ENCODE peak calls at places on chromosomes 3 and 15, in eight cellular contexts. One of them, this sample, is unnamed.

GRCh38 chr15:45093622-45094357 is 20.2 kb downstream of the DUOX2 start:
- DNase-seq in KBM-7: no peak
- DNase-seq in SK-MEL-5: no peak
- DNase-seq in neural crest cell: no peak
- DNase-seq in activated CD8-positive, alpha-beta memory T cell treated with anti-CD3 and anti-CD28 coated beads for 24 hours: peak; percentile 38
- DNase-seq in GM13977: no peak
- DNase-seq in activated T-helper 1 cell treated with anti-CD3 and anti-CD28 coated beads, Interleukin-12 subunit alpha, Interleukin-12 subunit beta, Interleukin-2, Interleukin-4 antibody, amounts not matched to agents 30 ng/mL and 10 ng/mL and 1 ng/mL, durations not matched to agents 14 hours and 24 hours and 36 hours: no peak
- DNase-seq in endodermal cell: no peak
- DNase-seq in this sample: no peak

GRCh38 chr3:197889204-197889930 is 60.6 kb upstream of the RPL35A start:
- DNase-seq in GM13977: no peak
- DNase-seq in endodermal cell: peak; percentile 62
- DNase-seq in neural crest cell: no peak
- DNase-seq in SK-MEL-5: no peak
- DNase-seq in KBM-7: no peak
- DNase-seq in activated T-helper 1 cell treated with anti-CD3 and anti-CD28 coated beads, Interleukin-12 subunit alpha, Interleukin-12 subunit beta, Interleukin-2, Interleukin-4 antibody, amounts not matched to agents 30 ng/mL and 10 ng/mL and 1 ng/mL, durations not matched to agents 14 hours and 24 hours and 36 hours: no peak
- DNase-seq in activated CD8-positive, alpha-beta memory T cell treated with anti-CD3 and anti-CD28 coated beads for 24 hours: no peak
- DNase-seq in this sample: no peak

GRCh38 chr3:166248784-166249183 is 411.6 kb upstream of the BCHE start:
- DNase-seq in endodermal cell: no peak
- DNase-seq in activated T-helper 1 cell treated with anti-CD3 and anti-CD28 coated beads, Interleukin-12 subunit alpha, Interleukin-12 subunit beta, Interleukin-2, Interleukin-4 antibody, amounts not matched to agents 30 ng/mL and 10 ng/mL and 1 ng/mL, durations not matched to agents 14 hours and 24 hours and 36 hours: no peak
- DNase-seq in SK-MEL-5: no peak
- DNase-seq in GM13977: no peak
- DNase-seq in activated CD8-positive, alpha-beta memory T cell treated with anti-CD3 and anti-CD28 coated beads for 24 hours: no peak
- DNase-seq in neural crest cell: no peak
- DNase-seq in KBM-7: no peak
- DNase-seq in this sample: no peak

GRCh38 chr15:58229297-58229768 is 91.2 kb downstream of the AQP9 start:
- DNase-seq in GM13977: no peak
- DNase-seq in SK-MEL-5: peak; percentile 89
- DNase-seq in KBM-7: no peak
- DNase-seq in activated T-helper 1 cell treated with anti-CD3 and anti-CD28 coated beads, Interleukin-12 subunit alpha, Interleukin-12 subunit beta, Interleukin-2, Interleukin-4 antibody, amounts not matched to agents 30 ng/mL and 10 ng/mL and 1 ng/mL, durations not matched to agents 14 hours and 24 hours and 36 hours: no peak
- DNase-seq in neural crest cell: peak; percentile 9
- DNase-seq in activated CD8-positive, alpha-beta memory T cell treated with anti-CD3 and anti-CD28 coated beads for 24 hours: no peak
- DNase-seq in endodermal cell: peak; percentile 76
- DNase-seq in this sample: no peak

GRCh38 chr15:51771773-51772172 is 20.4 kb downstream of the TMOD2 start:
- DNase-seq in SK-MEL-5: no peak
- DNase-seq in endodermal cell: no peak
- DNase-seq in GM13977: no peak
- DNase-seq in neural crest cell: no peak
- DNase-seq in activated CD8-positive, alpha-beta memory T cell treated with anti-CD3 and anti-CD28 coated beads for 24 hours: no peak
- DNase-seq in KBM-7: no peak
- DNase-seq in activated T-helper 1 cell treated with anti-CD3 and anti-CD28 coated beads, Interleukin-12 subunit alpha, Interleukin-12 subunit beta, Interleukin-2, Interleukin-4 antibody, amounts not matched to agents 30 ng/mL and 10 ng/mL and 1 ng/mL, durations not matched to agents 14 hours and 24 hours and 36 hours: no peak
- DNase-seq in this sample: no peak

GRCh38 chr15:76311071-76311956 is at the start of gene ETFA:
- DNase-seq in GM13977: peak; percentile 98
- DNase-seq in activated CD8-positive, alpha-beta memory T cell treated with anti-CD3 and anti-CD28 coated beads for 24 hours: peak; percentile 96
- DNase-seq in neural crest cell: peak; percentile 89
- DNase-seq in activated T-helper 1 cell treated with anti-CD3 and anti-CD28 coated beads, Interleukin-12 subunit alpha, Interleukin-12 subunit beta, Interleukin-2, Interleukin-4 antibody, amounts not matched to agents 30 ng/mL and 10 ng/mL and 1 ng/mL, durations not matched to agents 14 hours and 24 hours and 36 hours: peak; percentile 88
- DNase-seq in endodermal cell: peak; percentile 98
- DNase-seq in KBM-7: peak; percentile 99
- DNase-seq in SK-MEL-5: peak; percentile 97
- DNase-seq in this sample: peak; percentile 97

GRCh38 chr3:24365168-24365567 is 129.5 kb downstream of the THRB start:
- DNase-seq in activated T-helper 1 cell treated with anti-CD3 and anti-CD28 coated beads, Interleukin-12 subunit alpha, Interleukin-12 subunit beta, Interleukin-2, Interleukin-4 antibody, amounts not matched to agents 30 ng/mL and 10 ng/mL and 1 ng/mL, durations not matched to agents 14 hours and 24 hours and 36 hours: no peak
- DNase-seq in KBM-7: no peak
- DNase-seq in neural crest cell: no peak
- DNase-seq in SK-MEL-5: peak; percentile 45
- DNase-seq in activated CD8-positive, alpha-beta memory T cell treated with anti-CD3 and anti-CD28 coated beads for 24 hours: no peak
- DNase-seq in GM13977: no peak
- DNase-seq in endodermal cell: no peak
- DNase-seq in this sample: no peak

GRCh38 chr3:55286695-55287094 is 200.4 kb downstream of the WNT5A start:
- DNase-seq in GM13977: no peak
- DNase-seq in neural crest cell: no peak
- DNase-seq in SK-MEL-5: no peak
- DNase-seq in activated T-helper 1 cell treated with anti-CD3 and anti-CD28 coated beads, Interleukin-12 subunit alpha, Interleukin-12 subunit beta, Interleukin-2, Interleukin-4 antibody, amounts not matched to agents 30 ng/mL and 10 ng/mL and 1 ng/mL, durations not matched to agents 14 hours and 24 hours and 36 hours: no peak
- DNase-seq in activated CD8-positive, alpha-beta memory T cell treated with anti-CD3 and anti-CD28 coated beads for 24 hours: no peak
- DNase-seq in KBM-7: no peak
- DNase-seq in endodermal cell: no peak
- DNase-seq in this sample: no peak

GRCh38 chr15:67839358-67839928 is 402 bp downstream of the RNU6-1 start:
- DNase-seq in activated T-helper 1 cell treated with anti-CD3 and anti-CD28 coated beads, Interleukin-12 subunit alpha, Interleukin-12 subunit beta, Interleukin-2, Interleukin-4 antibody, amounts not matched to agents 30 ng/mL and 10 ng/mL and 1 ng/mL, durations not matched to agents 14 hours and 24 hours and 36 hours: peak; percentile 37
- DNase-seq in KBM-7: peak; percentile 91
- DNase-seq in endodermal cell: peak; percentile 68
- DNase-seq in GM13977: peak; percentile 69
- DNase-seq in activated CD8-positive, alpha-beta memory T cell treated with anti-CD3 and anti-CD28 coated beads for 24 hours: peak; percentile 71
- DNase-seq in SK-MEL-5: peak; percentile 70
- DNase-seq in neural crest cell: no peak
- DNase-seq in this sample: peak; percentile 80

GRCh38 chr3:158312560-158313141 is 202.8 kb downstream of the RSRC1 start:
- DNase-seq in SK-MEL-5: no peak
- DNase-seq in endodermal cell: no peak
- DNase-seq in activated CD8-positive, alpha-beta memory T cell treated with anti-CD3 and anti-CD28 coated beads for 24 hours: no peak
- DNase-seq in neural crest cell: no peak
- DNase-seq in KBM-7: no peak
- DNase-seq in activated T-helper 1 cell treated with anti-CD3 and anti-CD28 coated beads, Interleukin-12 subunit alpha, Interleukin-12 subunit beta, Interleukin-2, Interleukin-4 antibody, amounts not matched to agents 30 ng/mL and 10 ng/mL and 1 ng/mL, durations not matched to agents 14 hours and 24 hours and 36 hours: no peak
- DNase-seq in GM13977: no peak
- DNase-seq in this sample: peak; percentile 19

GRCh38 chr3:134769469-134769868 is 25.6 kb upstream of the EPHB1 start:
- DNase-seq in GM13977: no peak
- DNase-seq in neural crest cell: no peak
- DNase-seq in KBM-7: no peak
- DNase-seq in endodermal cell: no peak
- DNase-seq in activated CD8-positive, alpha-beta memory T cell treated with anti-CD3 and anti-CD28 coated beads for 24 hours: no peak
- DNase-seq in SK-MEL-5: no peak
- DNase-seq in activated T-helper 1 cell treated with anti-CD3 and anti-CD28 coated beads, Interleukin-12 subunit alpha, Interleukin-12 subunit beta, Interleukin-2, Interleukin-4 antibody, amounts not matched to agents 30 ng/mL and 10 ng/mL and 1 ng/mL, durations not matched to agents 14 hours and 24 hours and 36 hours: no peak
- DNase-seq in this sample: no peak

This sample was measured in NAMALWA.